ENCODE peak calls at places on chromosomes 13 and 19, in nine cellular contexts. S, G, T, R, N, P, K, L and F are unnamed samples.
A peak's percentile ranks its signal among the peaks of the same experiment; 100 is the strongest.

GRCh38 chr19:14475251-14476073 is at the start of gene PTGER1:
- DNase-seq in S (no peak), G (peak; percentile 68), T (peak; percentile 82), R (peak; percentile 55), N (no peak), P (no peak), K (no peak), L (peak; percentile 25), F (no peak)

GRCh38 chr13:80871481-80871880 is 530.6 kb upstream of the SPRY2 start:
- DNase-seq in S (no peak), G (peak; percentile 82), T (no peak), R (no peak), N (no peak), P (no peak), K (no peak), L (peak; percentile 4), F (no peak)

GRCh38 chr19:940591-941291 is 14.9 kb downstream of the ARID3A start:
- DNase-seq in S (no peak), G (peak; percentile 66), T (no peak), R (no peak), N (peak; percentile 48), P (peak; percentile 57), K (no peak), L (peak; percentile 83), F (peak; percentile 85)

GRCh38 chr13:104286566-104287290 is 1220.5 kb upstream of the SLC10A2 start:
- DNase-seq in S (no peak), G (peak; percentile 8), T (peak; percentile 68), R (no peak), N (no peak), P (no peak), K (no peak), L (no peak), F (no peak)

GRCh38 chr13:23081246-23081645 is 99.5 kb upstream of the SGCG start:
- DNase-seq in S (no peak), G (no peak), T (no peak), R (no peak), N (no peak), P (no peak), K (no peak), L (no peak), F (no peak)

GRCh38 chr19:43618921-43619261 is 538 bp downstream of the ZNF428 start:
- DNase-seq in S (no peak), G (peak; percentile 12), T (no peak), R (no peak), N (no peak), P (no peak), K (peak; percentile 66), L (peak; percentile 37), F (no peak)

GRCh38 chr19:11339254-11340098 is at the start of gene RAB3D:
- DNase-seq in S (peak; percentile 54), G (peak; percentile 95), T (peak; percentile 98), R (peak; percentile 98), N (peak; percentile 94), P (peak; percentile 60), K (peak; percentile 93), L (peak; percentile 87), F (peak; percentile 71)

GRCh38 chr13:97631158-97631557 is 197.2 kb downstream of the RAP2A start:
- DNase-seq in S (no peak), G (peak; percentile 15), T (peak; percentile 73), R (no peak), N (no peak), P (no peak), K (no peak), L (no peak), F (no peak)

GRCh38 chr19:55545913-55546495 is 661 bp upstream of the SBK3 start:
- DNase-seq in S (no peak), G (no peak), T (no peak), R (no peak), N (no peak), P (no peak), K (no peak), L (no peak), F (no peak)

GRCh38 chr13:98507060-98507797 is 69.7 kb downstream of the STK24 start:
- DNase-seq in S (no peak), G (peak; percentile 9), T (peak; percentile 90), R (no peak), N (peak; percentile 60), P (no peak), K (no peak), L (peak; percentile 87), F (no peak)

GRCh38 chr19:18847516-18848463 is 16.0 kb downstream of the UPF1 start:
- DNase-seq in S (no peak), G (no peak), T (no peak), R (no peak), N (no peak), P (no peak), K (no peak), L (peak; percentile 77), F (no peak)

GRCh38 chr19:18975011-18975410 is 34.0 kb upstream of the HOMER3 start:
- DNase-seq in S (no peak), G (peak; percentile 42), T (no peak), R (no peak), N (no peak), P (no peak), K (no peak), L (no peak), F (no peak)

GRCh38 chr13:35840991-35841604 is 290.1 kb downstream of the DCLK1 start:
- DNase-seq in S (no peak), G (no peak), T (no peak), R (no peak), N (no peak), P (no peak), K (no peak), L (no peak), F (no peak)

GRCh38 chr19:38180071-38180470 is 44.0 kb downstream of the DPF1 start:
- DNase-seq in S (no peak), G (no peak), T (no peak), R (no peak), N (no peak), P (no peak), K (no peak), L (no peak), F (no peak)

GRCh38 chr19:17778621-17779280 is 16.2 kb upstream of the B3GNT3 start:
- DNase-seq in S (no peak), G (peak; percentile 80), T (peak; percentile 88), R (peak; percentile 52), N (no peak), P (no peak), K (no peak), L (no peak), F (no peak)

GRCh38 chr13:71417205-71417604 is 449.8 kb downstream of the DACH1 start:
- DNase-seq in S (no peak), G (peak; percentile 20), T (no peak), R (no peak), N (no peak), P (no peak), K (no peak), L (no peak), F (no peak)

GRCh38 chr19:28823338-28823961 is 389.5 kb downstream of the UQCRFS1 start:
- DNase-seq in S (no peak), G (no peak), T (no peak), R (no peak), N (no peak), P (no peak), K (no peak), L (no peak), F (no peak)

GRCh38 chr19:56132316-56132822 is 8.7 kb upstream of the ZNF444 start:
- DNase-seq in S (no peak), G (no peak), T (no peak), R (no peak), N (no peak), P (no peak), K (no peak), L (peak; percentile 82), F (no peak)

GRCh38 chr19:8626823-8627222 is 3.6 kb upstream of the NFILZ start:
- DNase-seq in S (no peak), G (no peak), T (no peak), R (no peak), N (no peak), P (no peak), K (no peak), L (no peak), F (no peak)

GRCh38 chr19:30332445-30333234 is 39.5 kb upstream of the ZNF536 start:
- DNase-seq in S (no peak), G (no peak), T (peak; percentile 11), R (no peak), N (no peak), P (no peak), K (no peak), L (no peak), F (no peak)

GRCh38 chr13:111638233-111638632 is 317.8 kb downstream of the TEX29 start:
- DNase-seq in S (no peak), G (no peak), T (no peak), R (no peak), N (no peak), P (no peak), K (no peak), L (no peak), F (no peak)

GRCh38 chr19:4539169-4539696 is 603 bp downstream of the LRG1 start:
- DNase-seq in S (no peak), G (no peak), T (no peak), R (no peak), N (no peak), P (no peak), K (no peak), L (no peak), F (no peak)

GRCh38 chr13:110628477-110628793 is 13.1 kb downstream of the NAXD start:
- DNase-seq in S (no peak), G (no peak), T (peak; percentile 42), R (no peak), N (peak; percentile 37), P (no peak), K (no peak), L (peak; percentile 29), F (no peak)

GRCh38 chr19:19997656-19998268 is 41.5 kb downstream of the ZNF682 start:
- DNase-seq in S (peak; percentile 12), G (no peak), T (peak; percentile 89), R (peak; percentile 11), N (peak; percentile 21), P (no peak), K (peak; percentile 62), L (no peak), F (no peak)

GRCh38 chr13:75879656-75880055 is 243.5 kb downstream of the LMO7 start:
- DNase-seq in S (no peak), G (no peak), T (no peak), R (no peak), N (no peak), P (no peak), K (no peak), L (no peak), F (no peak)

GRCh38 chr13:53129864-53130393 is 101.3 kb downstream of the OLFM4 start:
- DNase-seq in S (no peak), G (no peak), T (no peak), R (no peak), N (no peak), P (no peak), K (no peak), L (no peak), F (no peak)

GRCh38 chr19:30895946-30896345 is 453.3 kb downstream of the TSHZ3 start:
- DNase-seq in S (no peak), G (no peak), T (peak; percentile 57), R (no peak), N (no peak), P (no peak), K (no peak), L (no peak), F (no peak)